ENCODE peak calls at places on chromosomes 16 and 17, in nine cellular contexts. A is retina; K is PC-9; J is activated CD4-positive, alpha-beta T cell treated with anti-CD3 and anti-CD28 coated beads for 24 hours; B is caudate nucleus; F is kidney; R is CD4-positive, CD25-positive, alpha-beta regulatory T cell; M is stimulated activated naive B cell treated with anti-CD40 and anti-IgM and Interleukin-4, amounts not matched to agents 10 μg/mL and 1 μg/mL and 100 μg/mL, for 72 hours; X is SJCRH30. T is an unnamed sample.

GRCh38 chr16:16025214-16025968 is 76.0 kb downstream of the ABCC1 start:
- DNase-seq in A (peak), K (no peak), J (peak), B (no peak), F (no peak), R (peak), M (peak), X (no peak), T (no peak)

GRCh38 chr16:53048139-53048915 is 4.4 kb downstream of the CHD9NB start:
- DNase-seq in A (no peak), K (no peak), J (no peak), B (no peak), F (no peak), R (no peak), M (no peak), X (no peak), T (no peak)

GRCh38 chr17:65867014-65867413 is 305.6 kb upstream of the AXIN2 start:
- DNase-seq in A (no peak), K (no peak), J (no peak), B (no peak), F (no peak), R (no peak), M (no peak), X (no peak), T (no peak)

GRCh38 chr16:67000384-67001158 is 12.2 kb downstream of the CES4A start:
- DNase-seq in A (peak), K (peak), J (peak), B (peak), F (peak), R (peak), M (peak), X (peak), T (no peak)

GRCh38 chr16:28863929-28864886 is 565 bp downstream of the SH2B1 start:
- DNase-seq in A (no peak), K (peak), J (no peak), B (no peak), F (no peak), R (peak), M (no peak), X (peak), T (no peak)

GRCh38 chr17:73713136-73713535 is 68.9 kb upstream of the SDK2 start:
- DNase-seq in A (no peak), K (peak), J (no peak), B (no peak), F (no peak), R (no peak), M (no peak), X (peak), T (no peak)

GRCh38 chr16:11356573-11357331 is 11.5 kb downstream of the RMI2 start:
- DNase-seq in A (peak), K (peak), J (peak), B (no peak), F (peak), R (peak), M (no peak), X (peak), T (no peak)

GRCh38 chr17:7416323-7416722 is 3.8 kb upstream of the SPEM1 start:
- DNase-seq in A (no peak), K (no peak), J (no peak), B (no peak), F (no peak), R (no peak), M (no peak), X (no peak), T (no peak)

GRCh38 chr17:21394265-21394664 is 18.1 kb downstream of the KCNJ12 start:
- DNase-seq in A (no peak), K (no peak), J (no peak), B (no peak), F (no peak), R (no peak), M (no peak), X (no peak), T (no peak)

GRCh38 chr16:3157229-3158013 is 22.6 kb downstream of the ZNF213 start:
- DNase-seq in A (peak), K (peak), J (peak), B (peak), F (peak), R (no peak), M (no peak), X (peak), T (peak)

GRCh38 chr17:7857724-7858486 is at the start of gene CYB5D1:
- DNase-seq in A (peak), K (peak), J (peak), B (peak), F (peak), R (peak), M (peak), X (peak), T (peak)

GRCh38 chr17:50149425-50150353 is 788 bp downstream of the PPP1R9B start:
- DNase-seq in A (peak), K (peak), J (no peak), B (peak), F (peak), R (peak), M (no peak), X (peak), T (no peak)

GRCh38 chr17:2177235-2177811 is 122.4 kb downstream of the HIC1 start:
- DNase-seq in A (no peak), K (no peak), J (no peak), B (no peak), F (no peak), R (no peak), M (no peak), X (peak), T (no peak)

GRCh38 chr16:80680839-80681238 is 123.6 kb downstream of the CDYL2 start:
- DNase-seq in A (no peak), K (no peak), J (no peak), B (peak), F (no peak), R (no peak), M (no peak), X (no peak), T (no peak)

GRCh38 chr17:81976332-81977210 is 858 bp upstream of the ASPSCR1 start:
- DNase-seq in A (peak), K (no peak), J (no peak), B (no peak), F (peak), R (no peak), M (no peak), X (peak), T (peak)

GRCh38 chr17:28908640-28909098 is 5.8 kb upstream of the DHRS13 start:
- DNase-seq in A (no peak), K (no peak), J (no peak), B (no peak), F (no peak), R (no peak), M (no peak), X (peak), T (no peak)

GRCh38 chr16:85181091-85181738 is 68.9 kb upstream of the CIBAR2 start:
- DNase-seq in A (no peak), K (no peak), J (no peak), B (no peak), F (peak), R (no peak), M (no peak), X (no peak), T (no peak)